ENCODE peak calls at places on chromosome 1, in nine cellular contexts. J, P, W, E, S, M, B, L and Q are unnamed samples.

GRCh38 chr1:230794431-230794830 is 47.2 kb downstream of the CAPN9 start:
- DNase-seq in J (no peak), P (peak; percentile 39), W (no peak), E (no peak), S (no peak), M (no peak), B (no peak), L (peak; percentile 19), Q (no peak)

GRCh38 chr1:94095112-94095637 is 25.8 kb downstream of the ABCA4 start:
- DNase-seq in J (no peak), P (no peak), W (peak; percentile 96), E (peak; percentile 94), S (no peak), M (no peak), B (no peak), L (peak; percentile 89), Q (peak; percentile 90)

GRCh38 chr1:210321552-210321951 is 7.2 kb upstream of the HHAT start:
- DNase-seq in J (no peak), P (no peak), W (no peak), E (no peak), S (peak; percentile 89), M (no peak), B (no peak), L (no peak), Q (no peak)

GRCh38 chr1:90347366-90347765 is 352.5 kb downstream of the ZNF326 start:
- DNase-seq in J (no peak), P (no peak), W (no peak), E (no peak), S (no peak), M (no peak), B (no peak), L (no peak), Q (no peak)

GRCh38 chr1:2528016-2528415 is 1.6 kb upstream of the PANK4 start:
- DNase-seq in J (no peak), P (no peak), W (no peak), E (no peak), S (no peak), M (no peak), B (no peak), L (no peak), Q (no peak)

GRCh38 chr1:53090227-53091147 is 28.5 kb downstream of the PODN start:
- DNase-seq in J (no peak), P (no peak), W (no peak), E (no peak), S (no peak), M (no peak), B (no peak), L (no peak), Q (peak; percentile 62)

GRCh38 chr1:231584117-231584516 is 42.5 kb upstream of the DISC1 start:
- DNase-seq in J (no peak), P (peak; percentile 37), W (peak; percentile 82), E (peak; percentile 70), S (peak; percentile 71), M (no peak), B (peak; percentile 34), L (peak; percentile 80), Q (peak; percentile 82)

GRCh38 chr1:48810740-48811139 is 34.0 kb upstream of the BEND5 start:
- DNase-seq in J (no peak), P (no peak), W (peak; percentile 32), E (no peak), S (no peak), M (no peak), B (no peak), L (no peak), Q (no peak)

GRCh38 chr1:119662034-119662437 is 14.0 kb upstream of the ZNF697 start:
- DNase-seq in J (no peak), P (no peak), W (no peak), E (no peak), S (no peak), M (peak; percentile 52), B (no peak), L (no peak), Q (no peak)

GRCh38 chr1:109667452-109668122 is at the start of gene GSTM2:
- DNase-seq in J (peak; percentile 95), P (peak; percentile 96), W (peak; percentile 84), E (peak; percentile 71), S (peak; percentile 35), M (peak; percentile 41), B (peak; percentile 26), L (peak; percentile 93), Q (peak; percentile 98)

GRCh38 chr1:89203166-89203565 is 4.4 kb upstream of the GBP4 start:
- DNase-seq in J (no peak), P (no peak), W (no peak), E (no peak), S (peak; percentile 48), M (no peak), B (no peak), L (peak; percentile 41), Q (peak; percentile 3)

DNA sequence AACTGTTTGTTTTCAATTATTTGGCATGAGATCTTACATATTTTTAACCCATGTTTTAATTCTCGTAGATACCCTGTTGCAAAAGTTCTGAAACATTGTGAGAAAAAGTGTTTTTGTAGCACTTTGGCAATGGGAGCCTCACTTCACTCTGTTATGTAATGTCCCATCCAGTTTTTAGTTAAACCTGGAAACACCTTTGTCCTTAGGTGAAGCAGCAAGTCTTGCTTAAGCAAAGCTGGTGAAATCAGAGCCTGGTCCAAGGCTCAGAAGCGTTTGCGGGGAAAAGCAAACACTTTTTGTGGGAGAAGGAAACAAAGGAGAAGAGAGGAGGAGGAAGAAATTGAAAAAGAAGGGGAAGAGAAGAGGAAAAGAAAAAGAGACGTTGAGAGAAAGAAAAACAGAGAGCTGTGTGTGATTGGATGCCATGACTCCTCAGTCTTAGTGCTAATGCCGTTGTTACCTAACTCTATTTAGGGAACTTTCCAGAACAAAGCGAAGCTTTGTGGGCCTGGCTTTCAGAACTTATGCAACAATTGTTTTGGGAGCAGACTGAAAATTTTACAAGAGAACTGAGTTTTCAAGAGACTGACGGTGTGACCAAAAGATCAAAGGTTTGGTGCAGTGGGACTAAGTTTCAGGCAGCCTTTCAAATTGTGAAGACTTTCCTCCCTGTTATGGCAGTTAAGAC is 93.1 kb downstream of the NTMT2 start:
- DNase-seq in J (peak; percentile 3), P (no peak), W (no peak), E (no peak), S (no peak), M (no peak), B (no peak), L (no peak), Q (no peak)
- H2AFZ ChIP-seq in J (peak overlapping the region; percentile 76), P (peak overlapping the region; percentile 64), W (no peak overlapping the region), E (no peak overlapping the region), S (no peak overlapping the region), M (no peak overlapping the region), B (no peak overlapping the region), L (peak overlapping the region; percentile 34), Q (no peak overlapping the region)

GRCh38 chr1:224266105-224266935 is 63.7 kb downstream of the NVL start:
- DNase-seq in J (no peak), P (no peak), W (no peak), E (no peak), S (peak; percentile 63), M (peak; percentile 38), B (peak; percentile 51), L (no peak), Q (no peak)
- H3K4me1 ChIP-seq in J (no peaks in the 10 kb centered on the region), P (no peaks in the 10 kb centered on the region), W (no peaks in the 10 kb centered on the region), E (no peaks in the 10 kb centered on the region), S (peaks cover 24% of the 10 kb centered on the region), M (peaks cover 21% of the 10 kb centered on the region), B (peaks cover 14% of the 10 kb centered on the region), L (no peaks in the 10 kb centered on the region), Q (no peaks in the 10 kb centered on the region)

DNA sequence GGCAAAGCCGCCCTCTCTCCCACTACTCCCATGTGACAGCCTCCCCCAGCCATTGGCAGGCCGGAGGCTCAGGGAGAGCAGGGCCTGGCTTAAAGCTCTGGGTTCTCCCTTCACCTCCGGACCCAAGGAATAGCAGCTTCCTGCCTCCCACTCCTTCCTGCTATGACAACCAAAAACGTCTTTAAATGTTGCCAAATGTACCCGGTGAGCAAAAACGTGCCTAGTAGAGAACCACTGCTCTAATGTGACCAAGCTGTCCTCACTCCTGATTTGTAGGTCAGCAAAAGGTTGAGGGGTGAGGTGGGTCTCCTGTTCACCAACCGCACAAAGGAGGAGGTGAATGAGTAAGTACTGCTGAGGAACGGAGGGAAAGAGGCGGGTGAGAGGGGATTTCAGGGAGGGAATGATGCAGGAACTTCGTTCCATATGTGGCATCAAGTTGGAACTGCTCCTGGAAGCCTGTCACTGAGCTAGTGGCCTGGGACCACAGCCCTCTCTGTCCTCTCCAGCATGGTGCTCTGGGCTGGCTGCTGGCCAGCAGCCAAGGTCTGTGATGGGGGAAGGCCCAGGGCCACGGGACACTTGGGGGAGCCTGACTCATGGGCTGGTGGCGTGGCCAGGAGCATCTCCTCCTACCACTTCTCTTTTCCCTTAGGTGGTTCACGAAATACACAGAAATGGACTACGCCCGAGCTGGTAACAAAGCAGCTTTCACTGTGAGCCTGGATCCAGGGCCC is 5.7 kb downstream of the MRTO4 start:
- DNase-seq in J (no peak), P (no peak), W (no peak), E (no peak), S (no peak), M (no peak), B (no peak), L (peak; percentile 65), Q (peak; percentile 71)
- H3K36me3 ChIP-seq in J (no peaks in the 10 kb centered on the region), P (peaks cover 46% of the 10 kb centered on the region), W (peaks cover 15% of the 10 kb centered on the region), E (peaks cover 19% of the 10 kb centered on the region), S (peaks cover 15% of the 10 kb centered on the region), M (peaks cover 34% of the 10 kb centered on the region), B (peaks cover 93% of the 10 kb centered on the region), L (peaks cover 20% of the 10 kb centered on the region), Q (peaks cover 51% of the 10 kb centered on the region)

GRCh38 chr1:235093685-235094592 is 34.7 kb downstream of the TOMM20 start:
- DNase-seq in J (peak; percentile 83), P (peak; percentile 83), W (peak; percentile 60), E (no peak), S (no peak), M (no peak), B (peak; percentile 82), L (peak; percentile 82), Q (peak; percentile 91)

GRCh38 chr1:235088907-235089306 is 39.7 kb downstream of the TOMM20 start:
- DNase-seq in J (no peak), P (no peak), W (no peak), E (no peak), S (no peak), M (no peak), B (no peak), L (no peak), Q (no peak)

GRCh38 chr1:235090406-235091069 is 38.1 kb downstream of the TOMM20 start:
- DNase-seq in J (peak; percentile 89), P (no peak), W (no peak), E (peak; percentile 74), S (no peak), M (no peak), B (no peak), L (peak; percentile 24), Q (no peak)

GRCh38 chr1:235095938-235096562 is 32.6 kb downstream of the TOMM20 start:
- DNase-seq in J (no peak), P (no peak), W (no peak), E (no peak), S (no peak), M (no peak), B (no peak), L (no peak), Q (no peak)

DNA sequence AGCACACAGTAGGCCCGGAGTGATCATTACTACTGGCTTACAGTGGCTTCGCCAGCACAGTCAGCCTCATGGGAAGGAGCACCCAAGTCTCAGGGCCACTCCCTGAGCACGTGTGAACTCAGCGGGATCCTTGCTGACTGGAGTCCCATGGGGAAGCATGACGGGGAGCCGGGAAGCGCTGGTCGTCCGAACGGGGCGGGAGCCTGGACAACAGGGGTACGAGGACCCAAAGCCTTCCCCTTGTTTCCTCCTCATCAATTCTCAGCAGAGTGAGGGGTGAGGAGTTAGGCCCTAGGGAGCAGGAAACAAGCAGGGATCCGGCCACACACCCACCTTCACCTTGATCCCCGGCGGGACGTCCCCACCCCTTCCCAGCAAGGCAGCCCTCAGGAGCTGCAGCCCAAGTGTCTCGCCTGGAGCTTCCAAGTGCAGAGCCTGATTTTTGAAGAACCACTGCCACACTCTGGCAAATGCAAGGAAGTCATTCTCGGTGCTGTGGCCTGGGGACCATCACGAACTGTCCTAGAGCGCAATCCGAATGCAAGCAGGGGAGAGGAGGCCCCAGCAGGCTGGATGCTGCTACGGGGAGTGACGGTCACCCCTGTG is 35.5 kb downstream of the TOMM20 start:
- DNase-seq in J (peak; percentile 78), P (peak; percentile 51), W (peak; percentile 73), E (peak; percentile 53), S (no peak), M (no peak), B (peak; percentile 24), L (peak; percentile 78), Q (peak; percentile 94)
- H2AFZ ChIP-seq in J (no peak overlapping the region), P (no peak overlapping the region), W (peak overlapping the region; percentile 78), E (peak overlapping the region; percentile 49), S (no peak overlapping the region), M (no peak overlapping the region), B (peak overlapping the region; percentile 55), L (peak overlapping the region; percentile 67), Q (peak overlapping the region; percentile 87)